ENCODE peak calls at places on chromosome 20, in four cellular contexts. M is glomerular endothelial cell, F is heart right ventricle, L is SK-MEL-5. U is an unnamed sample.
A peak's percentile ranks its signal among the peaks of the same experiment; 100 is the strongest.

GRCh38 chr20:51496964-51497363 is 45.6 kb downstream of the NFATC2 start:
- DNase-seq in M (no peak), F (no peak), L (no peak), U (no peak)

GRCh38 chr20:40715491-40715890 is 26.5 kb upstream of the MAFB start:
- DNase-seq in M (no peak), F (no peak), L (no peak), U (no peak)

GRCh38 chr20:37564388-37565133 is 36.9 kb upstream of the BLCAP start:
- DNase-seq in M (no peak), F (peak; percentile 16), L (peak; percentile 50), U (peak; percentile 17)

GRCh38 chr20:598133-598881 is 11.8 kb downstream of the TCF15 start:
- DNase-seq in M (no peak), F (no peak), L (no peak), U (no peak)

GRCh38 chr20:53652090-53652858 is 58.6 kb upstream of the ZNF217 start:
- DNase-seq in M (no peak), F (no peak), L (no peak), U (peak; percentile 22)

GRCh38 chr20:7399575-7399974 is 540.7 kb downstream of the HAO1 start:
- DNase-seq in M (peak; percentile 22), F (no peak), L (peak; percentile 20), U (no peak)

GRCh38 chr20:24102290-24102689 is 113.7 kb upstream of the GGTLC1 start:
- DNase-seq in M (no peak), F (no peak), L (peak; percentile 56), U (no peak)

GRCh38 chr20:48015136-48015925 is 230.1 kb upstream of the SULF2 start:
- DNase-seq in M (no peak), F (no peak), L (no peak), U (no peak)

GRCh38 chr20:54132612-54133433 is 41.0 kb downstream of the CYP24A1 start:
- DNase-seq in M (no peak), F (no peak), L (peak; percentile 90), U (no peak)

GRCh38 chr20:62952373-62953166 is at the start of gene SLC17A9:
- DNase-seq in M (no peak), F (no peak), L (no peak), U (no peak)

GRCh38 chr20:16349518-16350295 is 223.5 kb downstream of the KIF16B start:
- DNase-seq in M (no peak), F (no peak), L (no peak), U (no peak)

GRCh38 chr20:10724774-10725173 is 51.0 kb upstream of the JAG1 start:
- DNase-seq in M (no peak), F (no peak), L (no peak), U (no peak)

GRCh38 chr20:59566631-59567524 is 37.5 kb upstream of the PHACTR3 start:
- DNase-seq in M (no peak), F (no peak), L (no peak), U (no peak)

GRCh38 chr20:37773260-37773825 is 79.5 kb downstream of the CTNNBL1 start:
- DNase-seq in M (no peak), F (no peak), L (no peak), U (no peak)

GRCh38 chr20:57438552-57438951 is 47.4 kb downstream of the RBM38 start:
- DNase-seq in M (no peak), F (no peak), L (no peak), U (no peak)

GRCh38 chr20:44901972-44902371 is 7.9 kb upstream of the PABPC1L start:
- DNase-seq in M (no peak), F (no peak), L (peak; percentile 58), U (no peak)

GRCh38 chr20:37946946-37947345 is 44.0 kb downstream of the VSTM2L start:
- DNase-seq in M (no peak), F (no peak), L (no peak), U (no peak)

GRCh38 chr20:51220293-51220706 is 197.4 kb upstream of the KCNG1 start:
- DNase-seq in M (no peak), F (no peak), L (peak; percentile 43), U (peak; percentile 34)

GRCh38 chr20:38892091-38892981 is 33.9 kb upstream of the FAM83D start:
- DNase-seq in M (no peak), F (no peak), L (no peak), U (no peak)

GRCh38 chr20:35562541-35563110 is 20.7 kb downstream of the ERGIC3 start:
- DNase-seq in M (no peak), F (no peak), L (no peak), U (no peak)